ENCODE peak calls at places on chromosomes 6 and 20, in five cellular contexts. X is activated CD4-positive, alpha-beta T cell treated with anti-CD3 and anti-CD28 coated beads, Interleukin-2, amount 50 U/mL, for 1 hour; B is NAMALWA; I is HS-5; W is thyroid gland. K is an unnamed sample.

GRCh38 chr6:7504041-7504440 is 37.4 kb upstream of the DSP start:
- DNase-seq in B (no peak), X (no peak), W (no peak), I (no peak), K (no peak)

GRCh38 chr6:132715204-132715603 is 1.3 kb upstream of the VNN1 start:
- DNase-seq in I (no peak), W (peak), B (no peak), X (no peak), K (no peak)

GRCh38 chr20:45293041-45294002 is 13.3 kb upstream of the RBPJL start:
- DNase-seq in X (peak), W (peak), B (peak), I (peak), K (peak)

GRCh38 chr6:93021235-93021909 is 398.0 kb downstream of the EPHA7 start:
- DNase-seq in X (no peak), B (no peak), W (no peak), I (no peak), K (no peak)

GRCh38 chr6:108848116-108848868 is at the start of gene ARMC2:
- DNase-seq in X (peak), B (peak), W (peak), I (peak), K (peak)

GRCh38 chr6:136066005-136066404 is 184.1 kb downstream of the MTFR2 start:
- DNase-seq in W (no peak), X (no peak), I (no peak), B (no peak), K (no peak)

GRCh38 chr6:32432050-32432450 is 7.6 kb upstream of the HLA-DRA start:
- DNase-seq in B (peak), I (no peak), X (no peak), W (no peak), K (peak)

GRCh38 chr6:131910956-131911355 is 40.2 kb downstream of the CCN2 start:
- DNase-seq in X (no peak), B (no peak), W (no peak), I (no peak), K (no peak)

GRCh38 chr20:10093087-10093591 is 58.4 kb downstream of the ANKEF1 start:
- DNase-seq in X (no peak), B (no peak), W (no peak), I (peak), K (no peak)

GRCh38 chr20:51457281-51457932 is 85.1 kb downstream of the NFATC2 start:
- DNase-seq in X (peak), B (no peak), W (peak), I (no peak), K (no peak)

GRCh38 chr6:31639449-31639861 is 13.0 kb downstream of the BAG6 start:
- DNase-seq in X (no peak), I (no peak), B (no peak), W (no peak), K (no peak)

GRCh38 chr6:69487688-69488087 is 309.1 kb downstream of the LMBRD1 start:
- DNase-seq in B (peak), I (no peak), X (no peak), W (no peak), K (no peak)

GRCh38 chr6:93784794-93785757 is 365.7 kb upstream of the EPHA7 start:
- DNase-seq in W (no peak), I (peak), B (no peak), X (no peak), K (no peak)

GRCh38 chr6:56849876-56850275 is 105.0 kb upstream of the BEND6 start:
- DNase-seq in X (no peak), I (peak), B (no peak), W (no peak), K (no peak)

GRCh38 chr20:59771506-59772372 is 161.7 kb downstream of the SYCP2 start:
- DNase-seq in X (no peak), B (no peak), W (peak), I (no peak), K (no peak)

GRCh38 chr6:151012321-151013294 is 147.1 kb downstream of the MTHFD1L start:
- DNase-seq in B (no peak), W (no peak), X (no peak), I (no peak), K (no peak)

GRCh38 chr6:145148392-145149175 is 586.7 kb downstream of the EPM2A start:
- DNase-seq in X (no peak), W (no peak), I (peak), B (no peak), K (no peak)

GRCh38 chr6:15502451-15503345 is 160.1 kb downstream of the DTNBP1 start:
- DNase-seq in B (no peak), I (no peak), X (no peak), W (no peak), K (no peak)

GRCh38 chr6:169293196-169293595 is 39.5 kb upstream of the THBS2 start:
- DNase-seq in W (no peak), B (no peak), X (no peak), I (no peak), K (no peak)

GRCh38 chr6:48765352-48765961 is 654.5 kb upstream of the PTCHD4 start:
- DNase-seq in W (peak), B (peak), X (no peak), I (no peak), K (no peak)

GRCh38 chr20:43843965-43844660 is 70.5 kb upstream of the TOX2 start:
- DNase-seq in I (no peak), X (no peak), B (no peak), W (no peak), K (no peak)

GRCh38 chr6:11654876-11655275 is 117.3 kb downstream of the TMEM170B start:
- DNase-seq in I (no peak), W (no peak), X (no peak), B (no peak), K (no peak)

K was measured in CD4-positive, alpha-beta memory T cell.